ENCODE peak calls at places on chromosomes 7 and 10, in seven cellular contexts. One of them, this sample, is unnamed.

GRCh38 chr10:30828680-30829079 is 199.1 kb upstream of the LYZL2 start:
- DNase-seq in aorta: no peak
- DNase-seq in nephron progenitor cell: no peak
- DNase-seq in HFFc6: no peak
- DNase-seq in AG04450: no peak
- DNase-seq in EL: no peak
- DNase-seq in stimulated activated naive CD4-positive, alpha-beta T cell: no peak
- DNase-seq in this sample: no peak

GRCh38 chr7:121504478-121504877 is 108.4 kb upstream of the FAM3C start:
- DNase-seq in aorta: peak
- DNase-seq in nephron progenitor cell: no peak
- DNase-seq in HFFc6: peak
- DNase-seq in AG04450: peak
- DNase-seq in EL: peak
- DNase-seq in stimulated activated naive CD4-positive, alpha-beta T cell: no peak
- DNase-seq in this sample: peak

GRCh38 chr10:75955953-75956352 is 524.5 kb downstream of the LRMDA start:
- DNase-seq in aorta: no peak
- DNase-seq in nephron progenitor cell: no peak
- DNase-seq in HFFc6: no peak
- DNase-seq in AG04450: no peak
- DNase-seq in EL: no peak
- DNase-seq in stimulated activated naive CD4-positive, alpha-beta T cell: no peak
- DNase-seq in this sample: no peak

GRCh38 chr10:125097409-125098070 is 62.8 kb downstream of the CTBP2 start:
- DNase-seq in aorta: no peak
- DNase-seq in nephron progenitor cell: no peak
- DNase-seq in HFFc6: no peak
- DNase-seq in AG04450: no peak
- DNase-seq in EL: no peak
- DNase-seq in stimulated activated naive CD4-positive, alpha-beta T cell: no peak
- DNase-seq in this sample: no peak

GRCh38 chr10:71475243-71475871 is 78.6 kb downstream of the CDH23 start:
- DNase-seq in aorta: peak
- DNase-seq in nephron progenitor cell: peak
- DNase-seq in HFFc6: no peak
- DNase-seq in AG04450: no peak
- DNase-seq in EL: no peak
- DNase-seq in stimulated activated naive CD4-positive, alpha-beta T cell: no peak
- DNase-seq in this sample: no peak

GRCh38 chr10:31749981-31750850 is 178.4 kb downstream of the ARHGAP12 start:
- DNase-seq in aorta: peak
- DNase-seq in nephron progenitor cell: no peak
- DNase-seq in HFFc6: no peak
- DNase-seq in AG04450: no peak
- DNase-seq in EL: no peak
- DNase-seq in stimulated activated naive CD4-positive, alpha-beta T cell: no peak
- DNase-seq in this sample: no peak

GRCh38 chr10:85902046-85902445 is 464.5 kb downstream of the GRID1 start:
- DNase-seq in aorta: no peak
- DNase-seq in nephron progenitor cell: no peak
- DNase-seq in HFFc6: no peak
- DNase-seq in AG04450: no peak
- DNase-seq in EL: no peak
- DNase-seq in stimulated activated naive CD4-positive, alpha-beta T cell: no peak
- DNase-seq in this sample: peak

GRCh38 chr7:23474098-23474828 is 4.0 kb upstream of the IGF2BP3 start:
- DNase-seq in aorta: peak
- DNase-seq in nephron progenitor cell: peak
- DNase-seq in HFFc6: peak
- DNase-seq in AG04450: peak
- DNase-seq in EL: peak
- DNase-seq in stimulated activated naive CD4-positive, alpha-beta T cell: no peak
- DNase-seq in this sample: peak